ENCODE peak calls at places on chromosomes 6 and 20, in six cellular contexts. F is endodermal cell, T is stomach, M is astrocyte, U is fibroblast of lung, Y is tibial artery. S is an unnamed sample.

GRCh38 chr6:128672023-128672422 is 151.6 kb upstream of the PTPRK start:
- DNase-seq in F (no peak), M (no peak), Y (no peak), U (no peak), T (no peak), S (no peak)

GRCh38 chr6:24431045-24431451 is 28.3 kb downstream of the MRS2 start:
- DNase-seq in T (no peak), M (peak; percentile 25), Y (no peak), F (peak; percentile 66), U (peak; percentile 34), S (peak; percentile 9)

GRCh38 chr6:105789935-105790334 is 296.2 kb upstream of the PRDM1 start:
- DNase-seq in Y (no peak), U (no peak), T (no peak), F (no peak), M (no peak), S (no peak)

GRCh38 chr20:2694519-2694918 is 1.9 kb downstream of the EBF4 start:
- DNase-seq in U (no peak), T (no peak), M (no peak), F (peak; percentile 64), Y (no peak), S (no peak)

GRCh38 chr6:53465732-53466131 is 79.2 kb downstream of the GCLC start:
- DNase-seq in Y (no peak), U (no peak), M (no peak), F (no peak), T (no peak), S (no peak)

GRCh38 chr6:88246654-88247053 is 80.5 kb upstream of the CNR1 start:
- DNase-seq in F (peak; percentile 42), U (no peak), T (no peak), Y (no peak), M (no peak), S (no peak)

GRCh38 chr6:27592107-27592480 is 119.2 kb upstream of the ZNF184 start:
- DNase-seq in U (no peak), F (peak; percentile 68), T (no peak), M (peak; percentile 7), Y (no peak), S (no peak)

GRCh38 chr6:32153252-32153834 is 598 bp upstream of the PPT2 start:
- DNase-seq in T (peak; percentile 28), U (peak; percentile 52), F (peak; percentile 90), M (peak; percentile 33), Y (peak; percentile 78), S (no peak)

GRCh38 chr20:19615629-19616028 is 142.4 kb upstream of the RIN2 start:
- DNase-seq in T (no peak), F (no peak), U (no peak), Y (no peak), M (no peak), S (no peak)

GRCh38 chr6:167789358-167789757 is 37.4 kb upstream of the AFDN start:
- DNase-seq in Y (peak; percentile 31), M (no peak), U (no peak), T (no peak), F (no peak), S (no peak)

GRCh38 chr6:28544211-28544610 is 18.5 kb downstream of the GPX5 start:
- DNase-seq in U (no peak), Y (no peak), F (peak; percentile 61), T (no peak), M (no peak), S (no peak)

GRCh38 chr20:52438326-52438963 is 246.9 kb upstream of the ZFP64 start:
- DNase-seq in Y (no peak), F (peak; percentile 53), T (no peak), M (no peak), U (no peak), S (no peak)

GRCh38 chr6:18034798-18035202 is 47.4 kb upstream of the KIF13A start:
- DNase-seq in F (no peak), Y (no peak), U (no peak), M (no peak), T (no peak), S (no peak)

GRCh38 chr6:29992792-29993191 is 50.5 kb downstream of the HLA-A start:
- DNase-seq in F (no peak), M (peak; percentile 12), U (peak; percentile 19), T (no peak), Y (no peak), S (peak; percentile 38)

GRCh38 chr6:12958052-12958706 is 241.6 kb downstream of the PHACTR1 start:
- DNase-seq in T (no peak), F (peak; percentile 52), U (peak; percentile 24), M (peak; percentile 10), Y (no peak), S (no peak)

GRCh38 chr6:83707829-83708545 is 914 bp downstream of the SNAP91 start:
- DNase-seq in M (peak; percentile 5), T (no peak), Y (no peak), U (peak; percentile 5), F (peak; percentile 82), S (no peak)

GRCh38 chr6:162151050-162151658 is 576.4 kb downstream of the PRKN start:
- DNase-seq in T (no peak), M (peak; percentile 63), Y (no peak), F (no peak), U (peak; percentile 66), S (no peak)

GRCh38 chr20:22338140-22338708 is 246.1 kb downstream of the FOXA2 start:
- DNase-seq in F (no peak), M (no peak), Y (no peak), T (no peak), U (no peak), S (no peak)

GRCh38 chr6:167130008-167130677 is 7.2 kb downstream of the CCR6 start:
- DNase-seq in F (no peak), Y (no peak), M (no peak), T (no peak), U (no peak), S (no peak)

GRCh38 chr6:166487148-166487547 is 99.3 kb downstream of the RAMACL start:
- DNase-seq in Y (peak; percentile 27), F (no peak), T (no peak), U (no peak), M (no peak), S (no peak)

GRCh38 chr20:275791-276190 is 14.8 kb downstream of the C20orf96 start:
- DNase-seq in T (no peak), F (peak; percentile 20), M (no peak), U (no peak), Y (no peak), S (no peak)

GRCh38 chr20:23145281-23145700 is 59.2 kb upstream of the CD93 start:
- DNase-seq in T (no peak), U (peak; percentile 80), Y (peak; percentile 93), F (no peak), M (peak; percentile 72), S (no peak)

GRCh38 chr6:3906191-3907019 is 57.2 kb downstream of the FAM50B start:
- DNase-seq in F (no peak), M (no peak), T (no peak), U (no peak), Y (no peak), S (no peak)

GRCh38 chr20:60959971-60960370 is 292.1 kb upstream of the CDH4 start:
- DNase-seq in T (no peak), Y (no peak), U (no peak), M (no peak), F (no peak), S (no peak)

GRCh38 chr6:116424001-116424400 is 37.2 kb upstream of the CALHM6 start:
- DNase-seq in T (no peak), M (no peak), F (no peak), Y (no peak), U (peak; percentile 49), S (no peak)

GRCh38 chr6:112485813-112486212 is 138.7 kb downstream of the RFPL4B start:
- DNase-seq in T (no peak), F (no peak), U (no peak), Y (no peak), M (no peak), S (no peak)
- H3K4me3 ChIP-seq in T (no peak overlapping the region), F (no peak overlapping the region), U (no peak overlapping the region), Y (no peak overlapping the region), M (no peak overlapping the region), S (no peak overlapping the region)

DNA sequence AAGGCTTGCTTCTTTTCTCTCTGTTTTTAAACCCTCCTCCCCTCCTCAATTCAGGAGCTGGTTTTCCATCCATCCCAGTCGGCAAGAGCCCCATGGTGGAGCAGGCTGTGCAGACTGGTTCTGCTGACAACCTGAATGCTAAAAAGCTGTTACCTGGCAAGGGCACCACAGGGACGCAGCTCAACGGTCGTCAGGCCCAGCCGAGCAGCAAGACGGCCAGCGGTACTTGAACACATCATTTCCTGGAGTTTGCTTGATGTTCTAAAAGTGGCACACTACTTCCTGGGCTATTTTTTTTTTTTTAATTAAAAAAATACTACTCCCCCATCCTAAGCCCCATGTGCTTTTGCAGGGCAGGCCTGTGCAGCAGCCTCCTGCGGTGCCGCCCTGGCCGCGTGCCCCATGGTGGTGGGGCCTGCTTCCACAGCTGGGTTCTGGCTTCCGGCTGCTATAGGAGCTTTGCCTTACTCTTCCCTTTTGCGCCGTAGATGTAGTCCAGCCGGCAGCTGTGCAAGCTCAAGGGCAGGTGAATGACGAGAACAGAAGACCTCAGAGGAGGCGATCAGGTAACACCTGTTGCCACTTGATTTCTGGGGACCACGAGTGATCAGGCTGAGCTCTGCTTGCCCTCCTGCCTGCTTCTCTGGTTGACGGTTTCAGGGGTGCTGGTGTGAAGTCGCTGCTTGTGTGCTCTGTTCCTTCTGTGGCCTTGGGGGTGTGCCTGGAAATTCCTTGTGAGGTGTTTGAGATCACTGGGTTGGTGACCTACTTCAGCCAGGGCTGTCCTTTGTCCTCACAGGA is 7.7 kb downstream of the LSM14B start:
- DNase-seq in U (no peak), M (no peak), F (no peak), Y (no peak), T (no peak), S (no peak)
- H3K36me3 ChIP-seq in U (peaks cover 36% of the 10 kb centered on the region), M (peaks cover 44% of the 10 kb centered on the region), F (peaks cover 94% of the 10 kb centered on the region), Y (peaks cover 90% of the 10 kb centered on the region), T (peaks cover 100% of the 10 kb centered on the region), S (peaks cover 6% of the 10 kb centered on the region)

GRCh38 chr6:101392561-101393230 is 812 bp upstream of the GRIK2 start:
- DNase-seq in M (no peak), F (peak; percentile 72), Y (no peak), T (no peak), U (no peak), S (no peak)

GRCh38 chr6:101380861-101381630 is 12.5 kb upstream of the GRIK2 start:
- DNase-seq in Y (no peak), F (no peak), U (no peak), M (no peak), T (no peak), S (no peak)

GRCh38 chr6:101391772-101392560 is 1.5 kb upstream of the GRIK2 start:
- DNase-seq in T (no peak), U (peak; percentile 15), M (no peak), Y (no peak), F (peak; percentile 74), S (no peak)

GRCh38 chr6:101386982-101387381 is 6.5 kb upstream of the GRIK2 start:
- DNase-seq in M (no peak), U (no peak), F (peak; percentile 53), Y (no peak), T (no peak), S (no peak)
- TF ChIP-seq CTCF in M (no peak), U (no peak), F (peak; percentile 80), Y (no peak), T (no peak), S (peak; percentile 40)

DNA sequence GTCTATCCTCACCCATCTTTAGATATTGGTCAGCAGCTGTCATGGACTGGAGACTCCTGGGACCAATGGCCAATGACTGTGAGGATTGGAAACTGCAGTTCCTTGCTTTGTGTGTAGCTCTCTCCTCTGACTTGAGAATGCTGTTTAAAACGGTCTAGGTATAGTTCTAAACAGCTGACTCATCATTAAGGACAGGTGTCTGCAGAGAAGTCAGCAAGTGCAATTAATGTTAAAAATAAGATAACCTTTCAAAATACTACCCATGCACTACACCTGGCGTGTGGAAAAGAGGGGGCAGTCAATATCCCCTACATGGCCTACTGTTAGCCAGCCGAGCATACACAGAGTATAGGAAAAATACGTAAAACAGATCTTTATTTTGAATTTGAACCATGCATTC is 115.4 kb upstream of the TAB2 start:
- DNase-seq in U (no peak), F (no peak), Y (no peak), T (no peak), M (no peak), S (no peak)
- H3K4me3 ChIP-seq in U (no peak overlapping the region), F (no peak overlapping the region), Y (no peak overlapping the region), T (no peak overlapping the region), M (no peak overlapping the region), S (no peak overlapping the region)